ENCODE peak calls at places on chromosomes 1 and 21, in ten cellular contexts. O is PC-3, R is HL-60, F is NT2/D1, C is AG09309, P is A673, E is left ventricle myocardium inferior, K is pancreas, T is HAP-1, A is GM23338. N is an unnamed sample.

GRCh38 chr1:41872074-41872473 is 46.6 kb downstream of the HIVEP3 start:
- DNase-seq in O (no peak), R (no peak), F (no peak), C (no peak), P (peak), E (no peak), K (no peak), T (no peak), A (no peak), N (no peak)

GRCh38 chr1:162360874-162361260 is 15.8 kb downstream of the SPATA46 start:
- DNase-seq in O (no peak), R (no peak), F (no peak), C (no peak), P (no peak), E (no peak), K (no peak), T (no peak), A (no peak), N (no peak)

GRCh38 chr1:89356658-89357400 is 7.0 kb upstream of the GBP6 start:
- DNase-seq in O (peak), R (no peak), F (no peak), C (peak), P (no peak), E (no peak), K (no peak), T (no peak), A (no peak), N (no peak)

GRCh38 chr1:47231314-47232186 is 475 bp downstream of the TAL1 start:
- DNase-seq in O (no peak), R (peak), F (no peak), C (no peak), P (peak), E (no peak), K (no peak), T (peak), A (peak), N (no peak)

GRCh38 chr1:226950875-226951274 is 10.8 kb downstream of the COQ8A start:
- DNase-seq in O (no peak), R (no peak), F (no peak), C (no peak), P (no peak), E (no peak), K (no peak), T (no peak), A (no peak), N (no peak)

GRCh38 chr1:162207862-162208261 is 138.4 kb downstream of the NOS1AP start:
- DNase-seq in O (no peak), R (no peak), F (no peak), C (no peak), P (no peak), E (no peak), K (no peak), T (no peak), A (no peak), N (no peak)

GRCh38 chr1:1127551-1128451 is 11.9 kb upstream of the C1orf159 start:
- DNase-seq in O (no peak), R (no peak), F (no peak), C (no peak), P (no peak), E (no peak), K (peak), T (no peak), A (no peak), N (no peak)

GRCh38 chr1:112021263-112021662 is 31.8 kb upstream of the KCND3 start:
- DNase-seq in O (no peak), R (no peak), F (no peak), C (no peak), P (no peak), E (no peak), K (no peak), T (no peak), A (no peak), N (no peak)

GRCh38 chr1:203304919-203305808 is at the start of gene BTG2:
- DNase-seq in O (peak), R (peak), F (peak), C (no peak), P (peak), E (peak), K (peak), T (peak), A (peak), N (no peak)

GRCh38 chr1:109917429-109918076 is 6.9 kb downstream of the CSF1 start:
- DNase-seq in O (no peak), R (no peak), F (no peak), C (no peak), P (no peak), E (no peak), K (no peak), T (no peak), A (no peak), N (no peak)

GRCh38 chr1:203643213-203644045 is 16.8 kb downstream of the ATP2B4 start:
- DNase-seq in O (no peak), R (no peak), F (no peak), C (no peak), P (no peak), E (no peak), K (no peak), T (no peak), A (no peak), N (no peak)

GRCh38 chr1:65894738-65895605 is 102.3 kb downstream of the PDE4B start:
- DNase-seq in O (no peak), R (no peak), F (no peak), C (no peak), P (no peak), E (no peak), K (no peak), T (no peak), A (no peak), N (no peak)

GRCh38 chr1:179881642-179882252 is 338 bp upstream of the TOR1AIP1 start:
- DNase-seq in O (peak), R (peak), F (peak), C (peak), P (peak), E (no peak), K (no peak), T (no peak), A (peak), N (no peak)

GRCh38 chr1:9004731-9005708 is 21.2 kb downstream of the SLC2A7 start:
- DNase-seq in O (peak), R (peak), F (peak), C (peak), P (peak), E (peak), K (peak), T (peak), A (peak), N (peak)

GRCh38 chr1:21022279-21023040 is 154.2 kb downstream of the EIF4G3 start:
- DNase-seq in O (peak), R (peak), F (no peak), C (peak), P (peak), E (no peak), K (no peak), T (peak), A (no peak), N (no peak)

GRCh38 chr21:34889537-34890257 is 159.4 kb downstream of the RUNX1 start:
- DNase-seq in O (peak), R (peak), F (no peak), C (no peak), P (peak), E (peak), K (peak), T (peak), A (peak), N (no peak)

GRCh38 chr1:53111693-53112092 is 30.7 kb downstream of the SLC1A7 start:
- DNase-seq in O (no peak), R (no peak), F (no peak), C (no peak), P (no peak), E (no peak), K (no peak), T (no peak), A (no peak), N (no peak)

GRCh38 chr1:35001743-35002142 is 16.6 kb upstream of the TMEM35B start:
- DNase-seq in O (no peak), R (no peak), F (no peak), C (no peak), P (no peak), E (no peak), K (no peak), T (no peak), A (no peak), N (no peak)

GRCh38 chr1:156860639-156861423 is at the start of gene NTRK1:
- DNase-seq in O (peak), R (no peak), F (no peak), C (no peak), P (peak), E (peak), K (peak), T (peak), A (peak), N (no peak)

GRCh38 chr1:62962794-62963776 is 179.2 kb downstream of the ATG4C start:
- DNase-seq in O (peak), R (peak), F (peak), C (peak), P (peak), E (no peak), K (peak), T (peak), A (peak), N (peak)

GRCh38 chr1:176541663-176542062 is 78.7 kb downstream of the PAPPA2 start:
- DNase-seq in O (no peak), R (peak), F (no peak), C (no peak), P (no peak), E (no peak), K (no peak), T (no peak), A (no peak), N (no peak)

GRCh38 chr1:94925561-94926364 is 1.1 kb downstream of the CNN3 start:
- DNase-seq in O (peak), R (no peak), F (peak), C (no peak), P (peak), E (peak), K (peak), T (peak), A (peak), N (peak)

GRCh38 chr21:45246535-45247320 is 41.0 kb downstream of the POFUT2 start:
- DNase-seq in O (no peak), R (no peak), F (no peak), C (no peak), P (no peak), E (no peak), K (no peak), T (no peak), A (no peak), N (no peak)

GRCh38 chr1:147084273-147085096 is 87.8 kb downstream of the PRKAB2 start:
- DNase-seq in O (no peak), R (peak), F (peak), C (peak), P (peak), E (peak), K (peak), T (no peak), A (peak), N (no peak)

GRCh38 chr1:175244206-175244605 is 51.6 kb upstream of the KIAA0040 start:
- DNase-seq in O (no peak), R (no peak), F (no peak), C (no peak), P (no peak), E (no peak), K (no peak), T (no peak), A (no peak), N (no peak)

GRCh38 chr21:17753736-17754135 is 65.4 kb downstream of the C21orf91 start:
- DNase-seq in O (no peak), R (no peak), F (no peak), C (no peak), P (no peak), E (no peak), K (no peak), T (no peak), A (no peak), N (no peak)

GRCh38 chr1:87450615-87451209 is 122.0 kb downstream of the LMO4 start:
- DNase-seq in O (peak), R (no peak), F (no peak), C (no peak), P (no peak), E (no peak), K (no peak), T (no peak), A (peak), N (no peak)

GRCh38 chr1:177928194-177928593 is 41.7 kb downstream of the SEC16B start:
- DNase-seq in O (peak), R (no peak), F (peak), C (no peak), P (no peak), E (no peak), K (no peak), T (no peak), A (peak), N (no peak)

GRCh38 chr1:196271212-196271947 is 336.9 kb downstream of the KCNT2 start:
- DNase-seq in O (no peak), R (no peak), F (no peak), C (no peak), P (no peak), E (no peak), K (no peak), T (no peak), A (no peak), N (no peak)

GRCh38 chr1:228898582-228898992 is 163.3 kb downstream of the RHOU start:
- DNase-seq in O (no peak), R (peak), F (no peak), C (no peak), P (no peak), E (no peak), K (no peak), T (no peak), A (no peak), N (no peak)

GRCh38 chr1:201624741-201625646 is 86.1 kb downstream of the NAV1 start:
- DNase-seq in O (peak), R (no peak), F (no peak), C (peak), P (no peak), E (no peak), K (no peak), T (no peak), A (no peak), N (no peak)

GRCh38 chr1:25522240-25522639 is 21.2 kb upstream of the LDLRAP1 start:
- DNase-seq in O (no peak), R (no peak), F (no peak), C (no peak), P (peak), E (no peak), K (no peak), T (peak), A (no peak), N (no peak)

GRCh38 chr1:202241376-202242079 is 47.9 kb downstream of the LGR6 start:
- DNase-seq in O (peak), R (no peak), F (no peak), C (no peak), P (no peak), E (no peak), K (no peak), T (no peak), A (no peak), N (no peak)

GRCh38 chr1:247906504-247907047 is 11.2 kb downstream of the OR2W3 start:
- DNase-seq in O (peak), R (no peak), F (no peak), C (no peak), P (peak), E (no peak), K (no peak), T (no peak), A (peak), N (peak)

GRCh38 chr1:84433253-84434080 is 35.2 kb downstream of the DNASE2B start:
- DNase-seq in O (peak), R (peak), F (peak), C (peak), P (peak), E (no peak), K (no peak), T (peak), A (peak), N (peak)
- H3K4me3 ChIP-seq in O (peak), R (no peak), F (no peak), C (no peak), P (peak), E (peak), K (no peak), T (peak), A (no peak), N (no peak)

DNA sequence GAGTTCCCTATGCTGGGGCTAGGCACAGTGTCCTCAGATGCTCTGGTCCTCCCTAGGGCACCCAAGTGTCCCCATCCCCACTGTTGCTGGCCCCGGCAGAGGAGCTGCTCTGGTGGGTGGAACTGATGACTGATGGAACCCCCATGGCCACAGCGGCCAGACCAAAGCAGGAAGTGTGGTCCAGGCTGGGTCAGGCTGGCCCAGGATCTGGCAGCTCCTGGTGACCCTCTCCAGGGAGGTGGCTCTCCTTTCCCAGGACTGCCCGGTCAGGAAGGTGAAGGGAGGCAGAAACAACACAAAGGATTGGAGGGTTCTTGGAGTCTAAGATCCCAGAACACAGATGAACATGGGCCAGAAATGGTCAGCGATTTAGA is 1.1 kb downstream of the NKAIN1 start:
- DNase-seq in O (no peak), R (no peak), F (no peak), C (no peak), P (no peak), E (no peak), K (no peak), T (no peak), A (no peak), N (no peak)
- H3K4me3 ChIP-seq in O (no peak), R (no peak), F (peak), C (no peak), P (peak), E (no peak), K (no peak), T (peak), A (peak), N (no peak)

DNA sequence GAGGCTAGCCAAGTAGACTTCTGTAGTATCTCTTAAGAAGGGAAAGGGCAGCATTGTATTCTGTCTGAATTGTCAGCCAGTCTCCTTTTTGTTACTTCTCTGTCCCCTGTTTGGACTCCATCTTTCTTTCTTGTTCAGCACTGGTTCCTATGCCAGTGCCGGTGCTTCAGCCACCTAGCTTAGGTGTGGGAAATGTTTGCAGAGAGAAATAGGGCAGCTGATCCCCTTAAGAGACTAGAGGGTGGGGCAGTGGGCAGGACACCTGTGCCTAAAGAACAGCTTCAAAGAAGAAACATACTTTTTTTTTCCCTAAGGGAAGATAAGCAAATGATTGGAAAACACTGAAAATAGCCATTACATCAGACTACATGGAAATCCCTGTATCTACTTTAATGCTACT is 113.0 kb downstream of the POU2F1 start:
- DNase-seq in O (no peak), R (no peak), F (no peak), C (no peak), P (no peak), E (no peak), K (no peak), T (no peak), A (no peak), N (no peak)
- H3K4me3 ChIP-seq in O (no peak), R (no peak), F (no peak), C (no peak), P (no peak), E (no peak), K (no peak), T (no peak), A (no peak), N (no peak)

GRCh38 chr1:153260980-153261792 is 1.7 kb downstream of the LORICRIN start:
- DNase-seq in O (no peak), R (no peak), F (peak), C (no peak), P (peak), E (peak), K (peak), T (peak), A (peak), N (no peak)
- H3K4me3 ChIP-seq in O (no peak), R (peak), F (peak), C (peak), P (peak), E (peak), K (peak), T (peak), A (peak), N (peak)

GRCh38 chr1:27057801-27058647 is 45.4 kb upstream of the TENT5B start:
- DNase-seq in O (no peak), R (no peak), F (no peak), C (no peak), P (no peak), E (no peak), K (no peak), T (no peak), A (peak), N (no peak)
- H3K4me3 ChIP-seq in O (no peak), R (no peak), F (peak), C (no peak), P (no peak), E (no peak), K (no peak), T (no peak), A (peak), N (no peak)